ENCODE peak calls at places on chromosomes 3 and 15, in seven cellular contexts. V is astrocyte of the spinal cord, D is uterus, P is esophagus squamous epithelium, X is SK-N-SH, K is left lung, S is Caco-2. L is an unnamed sample.

GRCh38 chr3:121072128-121072527 is 164.1 kb downstream of the STXBP5L start:
- DNase-seq in V (no peak), D (no peak), P (no peak), X (no peak), K (no peak), S (no peak), L (no peak)

GRCh38 chr3:184465883-184466412 is 86.1 kb downstream of the CHRD start:
- DNase-seq in V (no peak), D (no peak), P (no peak), X (no peak), K (no peak), S (no peak), L (no peak)

GRCh38 chr3:183578179-183578578 is 22.7 kb upstream of the KLHL6 start:
- DNase-seq in V (no peak), D (no peak), P (no peak), X (no peak), K (no peak), S (no peak), L (no peak)

GRCh38 chr3:36701249-36701572 is 63.1 kb downstream of the DCLK3 start:
- DNase-seq in V (no peak), D (no peak), P (no peak), X (no peak), K (no peak), S (no peak), L (no peak)

GRCh38 chr3:69819283-69819682 is 80.0 kb downstream of the MITF start:
- DNase-seq in V (no peak), D (no peak), P (no peak), X (no peak), K (no peak), S (no peak), L (no peak)

GRCh38 chr15:85479071-85479647 is 98.8 kb downstream of the AKAP13 start:
- DNase-seq in V (peak), D (no peak), P (no peak), X (peak), K (no peak), S (no peak), L (no peak)

GRCh38 chr3:183698760-183699159 is 1.2 kb downstream of the YEATS2 start:
- DNase-seq in V (peak), D (no peak), P (no peak), X (no peak), K (no peak), S (no peak), L (peak)

GRCh38 chr15:97875513-97876285 is 84.8 kb upstream of the ARRDC4 start:
- DNase-seq in V (no peak), D (no peak), P (no peak), X (peak), K (peak), S (no peak), L (no peak)

GRCh38 chr3:170539886-170540285 is 46.0 kb downstream of the SLC7A14 start:
- DNase-seq in V (no peak), D (no peak), P (no peak), X (no peak), K (no peak), S (no peak), L (no peak)

GRCh38 chr3:69838217-69838616 is 99.0 kb downstream of the MITF start:
- DNase-seq in V (peak), D (no peak), P (no peak), X (peak), K (no peak), S (no peak), L (no peak)

GRCh38 chr3:114899186-114899931 is 247.7 kb downstream of the ZBTB20 start:
- DNase-seq in V (peak), D (no peak), P (no peak), X (no peak), K (no peak), S (no peak), L (no peak)

GRCh38 chr15:66832679-66833078 is 130.6 kb downstream of the SMAD6 start:
- DNase-seq in V (no peak), D (no peak), P (no peak), X (no peak), K (no peak), S (no peak), L (no peak)

GRCh38 chr15:59203572-59203971 is 3.1 kb upstream of the LDHAL6B start:
- DNase-seq in V (no peak), D (no peak), P (no peak), X (no peak), K (no peak), S (no peak), L (no peak)

GRCh38 chr3:125644036-125645025 is 49.0 kb upstream of the OSBPL11 start:
- DNase-seq in V (peak), D (no peak), P (no peak), X (no peak), K (no peak), S (no peak), L (no peak)

GRCh38 chr3:78049501-78049900 is 1009.6 kb downstream of the ROBO2 start:
- DNase-seq in V (no peak), D (no peak), P (no peak), X (no peak), K (no peak), S (no peak), L (no peak)

GRCh38 chr15:59993950-59994401 is 10.1 kb upstream of the FOXB1 start:
- DNase-seq in V (no peak), D (no peak), P (no peak), X (peak), K (no peak), S (no peak), L (peak)

GRCh38 chr3:193868590-193868989 is 267.4 kb upstream of the HES1 start:
- DNase-seq in V (no peak), D (no peak), P (no peak), X (no peak), K (no peak), S (no peak), L (no peak)

GRCh38 chr3:122560680-122561079 is 3.4 kb downstream of the PARP9 start:
- DNase-seq in V (peak), D (peak), P (no peak), X (peak), K (no peak), S (peak), L (peak)

GRCh38 chr3:85867072-85867471 is 908.3 kb downstream of the CADM2 start:
- DNase-seq in V (no peak), D (no peak), P (no peak), X (no peak), K (no peak), S (no peak), L (no peak)

GRCh38 chr3:177833392-177833791 is 636.1 kb upstream of the TBL1XR1 start:
- DNase-seq in V (no peak), D (no peak), P (no peak), X (no peak), K (no peak), S (no peak), L (no peak)

GRCh38 chr3:144295619-144296018 is 324.0 kb downstream of the DIPK2A start:
- DNase-seq in V (no peak), D (no peak), P (no peak), X (no peak), K (no peak), S (no peak), L (no peak)

GRCh38 chr15:32849769-32850668 is 132.2 kb downstream of the GREM1 start:
- DNase-seq in V (peak), D (no peak), P (no peak), X (no peak), K (no peak), S (no peak), L (no peak)

GRCh38 chr3:71444028-71444860 is 139.3 kb downstream of the FOXP1 start:
- DNase-seq in V (peak), D (no peak), P (peak), X (peak), K (peak), S (no peak), L (peak)

GRCh38 chr3:157130881-157131251 is 29.1 kb downstream of the CCNL1 start:
- DNase-seq in V (no peak), D (no peak), P (no peak), X (no peak), K (no peak), S (no peak), L (no peak)

GRCh38 chr15:89489376-89489775 is 7.0 kb downstream of the RHCG start:
- DNase-seq in V (no peak), D (no peak), P (no peak), X (no peak), K (no peak), S (no peak), L (no peak)

GRCh38 chr3:29695905-29696238 is 415.0 kb downstream of the RBMS3 start:
- DNase-seq in V (no peak), D (no peak), P (no peak), X (no peak), K (no peak), S (no peak), L (no peak)

GRCh38 chr3:33062814-33063346 is 34.1 kb downstream of the GLB1 start:
- DNase-seq in V (no peak), D (no peak), P (no peak), X (no peak), K (no peak), S (no peak), L (no peak)

GRCh38 chr3:83092521-83093221 is 1331.2 kb upstream of the GBE1 start:
- DNase-seq in V (no peak), D (no peak), P (no peak), X (no peak), K (no peak), S (no peak), L (no peak)

GRCh38 chr3:54087581-54088410 is 34.6 kb upstream of the CACNA2D3 start:
- DNase-seq in V (no peak), D (no peak), P (no peak), X (peak), K (peak), S (no peak), L (no peak)

GRCh38 chr15:101528108-101528916 is 38.8 kb upstream of the PCSK6 start:
- DNase-seq in V (no peak), D (peak), P (no peak), X (no peak), K (no peak), S (peak), L (peak)

GRCh38 chr3:52925405-52926313 is 28.3 kb upstream of the STIMATE start:
- DNase-seq in V (no peak), D (no peak), P (no peak), X (peak), K (no peak), S (no peak), L (no peak)

GRCh38 chr3:156407617-156408225 is 147.2 kb downstream of the SSR3 start:
- DNase-seq in V (no peak), D (no peak), P (no peak), X (no peak), K (no peak), S (no peak), L (no peak)

GRCh38 chr3:137854498-137855285 is 90.6 kb downstream of the SOX14 start:
- DNase-seq in V (no peak), D (no peak), P (no peak), X (no peak), K (no peak), S (no peak), L (no peak)

GRCh38 chr3:5006755-5007202 is 27.5 kb downstream of the BHLHE40 start:
- DNase-seq in V (no peak), D (no peak), P (no peak), X (no peak), K (no peak), S (no peak), L (peak)

GRCh38 chr3:123421353-123422174 is 27.3 kb downstream of the ADCY5 start:
- DNase-seq in V (no peak), D (no peak), P (no peak), X (peak), K (no peak), S (no peak), L (no peak)

GRCh38 chr15:54150255-54150654 is 172.0 kb downstream of the UNC13C start:
- DNase-seq in V (no peak), D (no peak), P (no peak), X (no peak), K (no peak), S (no peak), L (no peak)

GRCh38 chr3:57977755-57978715 is 30.2 kb upstream of the FLNB start:
- DNase-seq in V (no peak), D (no peak), P (no peak), X (peak), K (no peak), S (peak), L (no peak)

GRCh38 chr3:136512391-136512790 is 239.8 kb downstream of the STAG1 start:
- DNase-seq in V (no peak), D (no peak), P (no peak), X (no peak), K (no peak), S (no peak), L (no peak)
- TF ChIP-seq CTCF in V (no peak), D (no peak), P (no peak), X (no peak), K (no peak), S (no peak), L (no peak)

GRCh38 chr15:57345584-57345983 is 30.7 kb upstream of the CGNL1 start:
- DNase-seq in V (no peak), D (no peak), P (no peak), X (peak), K (no peak), S (peak), L (no peak)
- TF ChIP-seq CTCF in V (peak), D (peak), P (no peak), X (no peak), K (no peak), S (no peak), L (no peak)

GRCh38 chr3:23867400-23867799 is 49.4 kb downstream of the NKIRAS1 start:
- DNase-seq in V (no peak), D (no peak), P (no peak), X (no peak), K (no peak), S (no peak), L (no peak)
- TF ChIP-seq CTCF in V (no peak), D (no peak), P (no peak), X (peak), K (no peak), S (no peak), L (peak)

DNA sequence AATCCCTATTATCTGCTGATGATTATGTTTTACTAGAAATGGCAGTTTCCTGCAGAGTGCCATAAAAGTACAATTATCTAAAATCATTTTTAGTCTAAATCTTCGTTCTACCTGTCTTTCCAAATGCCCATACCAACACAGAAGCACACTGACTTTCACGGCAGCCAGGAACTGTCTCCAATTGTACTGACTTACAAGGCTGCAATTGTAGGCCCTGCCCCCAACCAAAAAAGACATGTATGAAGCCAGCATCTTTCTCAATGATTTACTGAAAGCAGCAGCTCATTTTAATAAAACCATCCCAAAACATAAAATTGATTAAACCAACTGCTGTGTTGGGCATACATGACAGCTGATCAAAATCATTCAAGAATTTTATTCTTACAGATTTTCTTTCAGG is 119.0 kb downstream of the TBC1D5 start:
- DNase-seq in V (no peak), D (no peak), P (no peak), X (no peak), K (no peak), S (no peak), L (no peak)
- TF ChIP-seq CTCF in V (no peak), D (no peak), P (no peak), X (no peak), K (no peak), S (no peak), L (no peak)

DNA sequence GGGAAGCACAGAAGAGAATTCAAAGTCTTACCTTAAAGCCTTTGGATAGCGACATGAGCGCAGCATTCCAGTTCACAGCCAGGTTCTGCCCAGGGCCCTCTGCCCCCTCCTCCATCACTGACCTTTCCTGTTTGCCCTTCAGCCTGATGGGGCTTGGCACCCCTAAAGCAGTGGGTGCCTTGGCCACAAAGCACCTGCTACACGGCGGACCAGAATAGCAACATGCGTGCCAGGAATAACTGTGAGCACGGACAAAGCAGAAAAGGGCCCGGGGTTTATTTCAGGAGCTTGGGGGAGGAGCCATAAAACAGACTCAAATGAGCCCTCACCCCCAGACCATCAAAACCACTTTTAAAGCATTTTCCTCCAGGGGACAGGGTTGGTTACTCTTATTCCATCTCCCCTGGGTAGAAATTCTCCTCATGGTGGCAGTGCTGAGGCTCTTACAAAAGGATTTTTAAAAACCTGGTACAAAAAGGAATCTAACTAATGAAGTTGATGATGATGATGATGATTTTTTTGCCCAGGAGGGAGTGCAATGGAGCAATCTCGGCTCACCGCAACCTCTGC is 135.4 kb downstream of the KLF13 start:
- DNase-seq in V (no peak), D (peak), P (no peak), X (no peak), K (no peak), S (no peak), L (no peak)
- TF ChIP-seq CTCF in V (peak), D (no peak), P (no peak), X (no peak), K (no peak), S (no peak), L (no peak)